ENCODE peak calls at places on chromosomes 3 and 15, in nine cellular contexts. R, E, S, Z, A, U, N, V and I are unnamed samples.

GRCh38 chr3:132637590-132637989 is 22.0 kb downstream of the ACAD11 start:
- DNase-seq in R (no peak), E (no peak), S (no peak), Z (no peak), A (no peak), U (no peak), N (no peak), V (peak; percentile 39), I (no peak)

GRCh38 chr3:55790596-55791350 is 303.7 kb upstream of the WNT5A start:
- DNase-seq in R (no peak), E (no peak), S (no peak), Z (no peak), A (no peak), U (no peak), N (no peak), V (no peak), I (no peak)

GRCh38 chr3:119311191-119311925 is 17.2 kb downstream of the ARHGAP31 start:
- DNase-seq in R (no peak), E (no peak), S (no peak), Z (no peak), A (no peak), U (no peak), N (no peak), V (peak; percentile 55), I (no peak)

GRCh38 chr3:114379266-114379665 is 85.4 kb downstream of the TIGIT start:
- DNase-seq in R (no peak), E (no peak), S (no peak), Z (no peak), A (no peak), U (no peak), N (no peak), V (no peak), I (no peak)

GRCh38 chr3:112132554-112132953 is 494 bp downstream of the GCSAM start:
- DNase-seq in R (no peak), E (no peak), S (no peak), Z (peak; percentile 54), A (no peak), U (no peak), N (no peak), V (no peak), I (no peak)

GRCh38 chr3:194640829-194641228 is 7.6 kb upstream of the TMEM44 start:
- DNase-seq in R (no peak), E (no peak), S (no peak), Z (no peak), A (no peak), U (no peak), N (no peak), V (peak; percentile 24), I (no peak)

GRCh38 chr3:72722930-72723726 is 125.1 kb downstream of the SHQ1 start:
- DNase-seq in R (no peak), E (no peak), S (no peak), Z (no peak), A (no peak), U (no peak), N (peak; percentile 38), V (peak; percentile 61), I (no peak)

GRCh38 chr3:20930034-20930433 is 744.0 kb upstream of the SGO1 start:
- DNase-seq in R (no peak), E (no peak), S (no peak), Z (peak; percentile 46), A (peak; percentile 10), U (no peak), N (peak; percentile 27), V (peak; percentile 5), I (no peak)

GRCh38 chr15:101549647-101550046 is 60.1 kb upstream of the PCSK6 start:
- DNase-seq in R (no peak), E (peak; percentile 52), S (no peak), Z (no peak), A (no peak), U (no peak), N (no peak), V (no peak), I (no peak)

GRCh38 chr15:41620536-41621199 is 39.5 kb upstream of the MGA start:
- DNase-seq in R (no peak), E (no peak), S (no peak), Z (no peak), A (peak; percentile 18), U (no peak), N (no peak), V (peak; percentile 7), I (no peak)

GRCh38 chr3:148903022-148903442 is 37.9 kb downstream of the CPA3 start:
- DNase-seq in R (no peak), E (no peak), S (no peak), Z (no peak), A (no peak), U (no peak), N (no peak), V (peak; percentile 48), I (no peak)

GRCh38 chr3:24242012-24242698 is 252.5 kb downstream of the THRB start:
- DNase-seq in R (no peak), E (no peak), S (no peak), Z (no peak), A (no peak), U (no peak), N (peak; percentile 31), V (peak; percentile 59), I (peak; percentile 62)

GRCh38 chr15:80739919-80740318 is 39.3 kb upstream of the CEMIP start:
- DNase-seq in R (no peak), E (no peak), S (no peak), Z (no peak), A (no peak), U (no peak), N (peak; percentile 39), V (no peak), I (no peak)

GRCh38 chr3:187498211-187498610 is 130.0 kb downstream of the RTP4 start:
- DNase-seq in R (no peak), E (no peak), S (no peak), Z (no peak), A (no peak), U (no peak), N (no peak), V (no peak), I (no peak)

GRCh38 chr3:10416730-10417300 is 88.6 kb downstream of the ATP2B2 start:
- DNase-seq in R (no peak), E (no peak), S (no peak), Z (no peak), A (no peak), U (no peak), N (no peak), V (no peak), I (no peak)

GRCh38 chr3:41997702-41998551 is 36.0 kb upstream of the ULK4 start:
- DNase-seq in R (no peak), E (no peak), S (no peak), Z (peak; percentile 28), A (no peak), U (no peak), N (no peak), V (peak; percentile 15), I (no peak)

GRCh38 chr3:177427096-177427495 is 229.8 kb upstream of the TBL1XR1 start:
- DNase-seq in R (no peak), E (no peak), S (no peak), Z (peak; percentile 95), A (no peak), U (no peak), N (no peak), V (no peak), I (no peak)

GRCh38 chr15:83561661-83562060 is 92.3 kb upstream of the ADAMTSL3 start:
- DNase-seq in R (no peak), E (no peak), S (no peak), Z (no peak), A (no peak), U (no peak), N (no peak), V (no peak), I (no peak)

GRCh38 chr3:42979044-42979962 is at the start of gene GASK1A:
- DNase-seq in R (peak; percentile 78), E (peak; percentile 85), S (peak; percentile 68), Z (peak; percentile 6), A (peak; percentile 76), U (peak; percentile 58), N (peak; percentile 33), V (no peak), I (peak; percentile 25)

GRCh38 chr3:159451067-159451466 is 537.6 kb upstream of the IL12A start:
- DNase-seq in R (no peak), E (no peak), S (no peak), Z (no peak), A (no peak), U (no peak), N (no peak), V (no peak), I (no peak)

GRCh38 chr3:188316723-188317070 is 162.7 kb downstream of the LPP start:
- DNase-seq in R (no peak), E (no peak), S (no peak), Z (no peak), A (no peak), U (no peak), N (no peak), V (no peak), I (no peak)

GRCh38 chr3:129282727-129283327 is 4.2 kb downstream of the HMCES start:
- DNase-seq in R (no peak), E (no peak), S (no peak), Z (peak; percentile 90), A (no peak), U (no peak), N (no peak), V (peak; percentile 37), I (no peak)
- H3K4me1 ChIP-seq in R (peaks cover 18% of the 10 kb centered on the region), E (peaks cover 15% of the 10 kb centered on the region), S (peaks cover 25% of the 10 kb centered on the region), Z (peaks cover 42% of the 10 kb centered on the region), A (peaks cover 14% of the 10 kb centered on the region), U (peaks cover 9% of the 10 kb centered on the region), N (peaks cover 53% of the 10 kb centered on the region), V (peaks cover under 1% of the 10 kb centered on the region), I (peaks cover 19% of the 10 kb centered on the region)

GRCh38 chr15:47733085-47733484 is 15.8 kb downstream of the SEMA6D start:
- DNase-seq in R (no peak), E (no peak), S (no peak), Z (no peak), A (no peak), U (no peak), N (no peak), V (no peak), I (no peak)
- TF ChIP-seq CTCF in R (no peak), E (no peak), S (no peak), Z (no peak), A (no peak), U (no peak), N (no peak), V (no peak), I (no peak)

GRCh38 chr15:58330836-58331561 is 100.8 kb upstream of the LIPC start:
- DNase-seq in R (no peak), E (no peak), S (no peak), Z (no peak), A (no peak), U (no peak), N (no peak), V (peak; percentile 27), I (no peak)
- H3K4me3 ChIP-seq in R (no peak overlapping the region), E (no peak overlapping the region), S (no peak overlapping the region), Z (no peak overlapping the region), A (no peak overlapping the region), U (no peak overlapping the region), N (no peak overlapping the region), V (no peak overlapping the region), I (no peak overlapping the region)

GRCh38 chr15:96088592-96088991 is 241.9 kb upstream of the NR2F2 start:
- DNase-seq in R (no peak), E (no peak), S (no peak), Z (no peak), A (no peak), U (no peak), N (no peak), V (peak; percentile 20), I (no peak)
- H3K4me1 ChIP-seq in R (no peaks in the 10 kb centered on the region), E (no peaks in the 10 kb centered on the region), S (no peaks in the 10 kb centered on the region), Z (peaks cover 25% of the 10 kb centered on the region), A (no peaks in the 10 kb centered on the region), U (no peaks in the 10 kb centered on the region), N (peaks cover 4% of the 10 kb centered on the region), V (no peaks in the 10 kb centered on the region), I (no peaks in the 10 kb centered on the region)

GRCh38 chr3:186123012-186123411 is 14.1 kb upstream of the ETV5 start:
- DNase-seq in R (no peak), E (no peak), S (no peak), Z (no peak), A (no peak), U (no peak), N (no peak), V (no peak), I (no peak)
- TF ChIP-seq CTCF in R (no peak), E (no peak), S (no peak), Z (no peak), A (no peak), U (no peak), N (no peak), V (no peak), I (no peak)